ENCODE peak calls at places on chromosomes 7 and 10, in ten cellular contexts. D is OCI-LY7; X is GM04504; Z is natural killer cell treated with Interleukin-12 subunit alpha and Interleukin-12 subunit beta and Interleukin-15 and Interleukin-18, amount 100 ng/mL, for 72 hours; R is NCI-H1092 treated with DMSO at 0.1 percent for 48 hours; F is endothelial cell; T is cardiac fibroblast; L is ACHN; K is NCI-H510A treated with DMSO at 0.1 percent for 48 hours; U is uterus. S is an unnamed sample.

GRCh38 chr7:28203498-28204240 is 23.1 kb upstream of the JAZF1 start:
- DNase-seq in K (no peak), R (no peak), U (no peak), X (no peak), D (no peak), F (no peak), L (no peak), T (peak), Z (peak), S (no peak)

GRCh38 chr10:101397140-101397539 is 43.2 kb downstream of the BTRC start:
- DNase-seq in T (peak), F (peak), Z (no peak), K (no peak), D (peak), R (no peak), L (no peak), X (peak), U (no peak), S (no peak)

GRCh38 chr7:137363683-137364082 is 20.1 kb upstream of the PTN start:
- DNase-seq in T (no peak), F (no peak), K (no peak), R (no peak), X (no peak), Z (no peak), D (no peak), U (no peak), L (no peak), S (no peak)

GRCh38 chr10:130761896-130762295 is 549.6 kb downstream of the TCERG1L start:
- DNase-seq in X (no peak), K (no peak), R (no peak), T (no peak), Z (no peak), U (no peak), D (no peak), L (no peak), F (no peak), S (no peak)

GRCh38 chr10:86031-86430 is 36.9 kb upstream of the TUBB8 start:
- DNase-seq in X (no peak), K (no peak), R (no peak), U (no peak), D (no peak), F (no peak), T (no peak), L (no peak), Z (no peak), S (no peak)

GRCh38 chr7:96665689-96666088 is 44.0 kb downstream of the SEM1 start:
- DNase-seq in K (no peak), D (no peak), F (no peak), U (no peak), X (no peak), Z (no peak), L (no peak), T (no peak), R (no peak), S (no peak)

GRCh38 chr7:954330-955238 is at the start of gene ADAP1:
- DNase-seq in U (no peak), Z (peak), T (peak), D (peak), F (peak), R (no peak), L (peak), X (no peak), K (no peak), S (peak)

GRCh38 chr7:102223175-102223574 is 63.5 kb upstream of the SH2B2 start:
- DNase-seq in D (no peak), F (no peak), T (no peak), L (no peak), X (no peak), R (no peak), K (no peak), Z (no peak), U (no peak), S (no peak)

GRCh38 chr10:51937736-51938135 is 238.3 kb upstream of the CSTF2T start:
- DNase-seq in U (no peak), X (peak), T (peak), D (no peak), Z (no peak), F (no peak), R (no peak), L (no peak), K (no peak), S (no peak)

GRCh38 chr10:126350216-126350992 is 37.9 kb downstream of the ADAM12 start:
- DNase-seq in R (no peak), L (peak), Z (no peak), F (no peak), U (no peak), T (peak), X (peak), D (no peak), K (no peak), S (no peak)

GRCh38 chr7:12210179-12211053 is 678 bp upstream of the TMEM106B start:
- DNase-seq in Z (peak), T (no peak), D (no peak), X (no peak), F (no peak), K (peak), L (peak), R (peak), U (no peak), S (no peak)

GRCh38 chr7:38637957-38638356 is 6.8 kb upstream of the AMPH start:
- DNase-seq in D (no peak), K (no peak), Z (no peak), U (no peak), L (no peak), T (no peak), R (no peak), X (no peak), F (no peak), S (no peak)

GRCh38 chr10:36574212-36574611 is 551.2 kb upstream of the ANKRD30A start:
- DNase-seq in X (peak), L (no peak), Z (no peak), U (no peak), F (no peak), T (no peak), K (no peak), R (no peak), D (no peak), S (no peak)

GRCh38 chr10:63430091-63430998 is 35.4 kb downstream of the JMJD1C start:
- DNase-seq in L (peak), U (no peak), T (peak), K (no peak), F (no peak), X (no peak), Z (no peak), D (no peak), R (no peak), S (no peak)

GRCh38 chr7:158546626-158547025 is 41.0 kb downstream of the PTPRN2 start:
- DNase-seq in D (no peak), L (no peak), K (no peak), R (no peak), F (no peak), U (no peak), X (no peak), T (no peak), Z (no peak), S (no peak)

GRCh38 chr7:18320971-18321567 is 174.5 kb upstream of the HDAC9 start:
- DNase-seq in X (peak), D (peak), F (peak), T (peak), R (peak), U (no peak), Z (no peak), L (peak), K (peak), S (no peak)

GRCh38 chr7:124459101-124460052 is 306.2 kb downstream of the GPR37 start:
- DNase-seq in L (peak), Z (no peak), D (no peak), T (peak), U (no peak), R (no peak), X (peak), F (no peak), K (no peak), S (no peak)

GRCh38 chr7:7639847-7640220 is 718 bp upstream of the UMAD1 start:
- DNase-seq in D (peak), L (peak), X (no peak), R (peak), U (no peak), F (no peak), T (peak), K (no peak), Z (no peak), S (peak)

GRCh38 chr7:112757337-112757736 is 32.9 kb downstream of the TMEM168 start:
- DNase-seq in R (no peak), K (no peak), U (no peak), X (no peak), F (no peak), L (no peak), D (no peak), T (no peak), Z (no peak), S (no peak)

GRCh38 chr7:39651262-39651661 is 27.9 kb downstream of the RALA start:
- DNase-seq in Z (no peak), D (no peak), L (no peak), X (peak), F (no peak), T (peak), U (no peak), K (no peak), R (no peak), S (no peak)

GRCh38 chr7:150435390-150436073 is 14.9 kb upstream of the GIMAP8 start:
- DNase-seq in K (no peak), U (no peak), R (no peak), D (peak), F (no peak), X (no peak), L (no peak), Z (no peak), T (no peak), S (peak)

GRCh38 chr10:133422821-133423771 is 1.3 kb downstream of the SPRN start:
- DNase-seq in T (no peak), R (no peak), L (peak), U (no peak), D (no peak), X (no peak), F (no peak), K (no peak), Z (no peak), S (peak)

GRCh38 chr7:54858008-54858692 is 99.1 kb upstream of the SEC61G start:
- DNase-seq in T (no peak), F (no peak), L (no peak), U (no peak), X (no peak), K (peak), R (no peak), Z (no peak), D (no peak), S (no peak)

GRCh38 chr10:71015674-71016073 is 127.3 kb upstream of the PCBD1 start:
- DNase-seq in D (no peak), L (no peak), R (no peak), U (no peak), X (no peak), F (no peak), T (peak), Z (no peak), K (no peak), S (no peak)

S was measured in stimulated activated naive B cell treated with anti-CD40 and anti-IgM and Interleukin-4, amounts not matched to agents 10 μg/mL and 1 μg/mL and 100 μg/mL, for 72 hours.